ENCODE peak calls at places on chromosomes 1 and 21, in ten cellular contexts. One of them, this sample, is unnamed.
A peak's percentile ranks its signal among the peaks of the same experiment; 100 is the strongest.

GRCh38 chr1:172342584-172343245 is 77.8 kb upstream of the C1orf105 start:
- DNase-seq in SK-N-MC: no peak
- DNase-seq in SK-N-SH: no peak
- DNase-seq in HepG2: no peak
- DNase-seq in endothelial cell of umbilical vein: peak; percentile 68
- DNase-seq in stomach: no peak
- DNase-seq in breast epithelium: no peak
- DNase-seq in Panc1: no peak
- DNase-seq in prostate gland: no peak
- DNase-seq in spleen: no peak
- DNase-seq in this sample: no peak

GRCh38 chr1:183783896-183784637 is 20.9 kb upstream of the RGL1 start:
- DNase-seq in SK-N-SH: no peak
- DNase-seq in prostate gland: peak; percentile 60
- DNase-seq in SK-N-MC: no peak
- DNase-seq in Panc1: no peak
- DNase-seq in stomach: peak; percentile 65
- DNase-seq in HepG2: no peak
- DNase-seq in spleen: no peak
- DNase-seq in endothelial cell of umbilical vein: peak; percentile 90
- DNase-seq in breast epithelium: no peak
- DNase-seq in this sample: peak; percentile 14

GRCh38 chr1:165631403-165632151 is 543 bp downstream of the MGST3 start:
- DNase-seq in stomach: peak; percentile 58
- DNase-seq in prostate gland: peak; percentile 53
- DNase-seq in breast epithelium: peak; percentile 56
- DNase-seq in HepG2: no peak
- DNase-seq in endothelial cell of umbilical vein: peak; percentile 78
- DNase-seq in Panc1: no peak
- DNase-seq in SK-N-MC: no peak
- DNase-seq in SK-N-SH: peak; percentile 59
- DNase-seq in spleen: peak; percentile 91
- DNase-seq in this sample: peak; percentile 69

GRCh38 chr1:117628343-117628742 is 22.5 kb downstream of the TENT5C start:
- DNase-seq in SK-N-SH: no peak
- DNase-seq in Panc1: no peak
- DNase-seq in stomach: no peak
- DNase-seq in endothelial cell of umbilical vein: no peak
- DNase-seq in HepG2: no peak
- DNase-seq in SK-N-MC: no peak
- DNase-seq in prostate gland: no peak
- DNase-seq in spleen: no peak
- DNase-seq in breast epithelium: no peak
- DNase-seq in this sample: no peak

GRCh38 chr21:40924641-40925040 is 77.7 kb upstream of the DSCAM start:
- DNase-seq in breast epithelium: no peak
- DNase-seq in endothelial cell of umbilical vein: no peak
- DNase-seq in spleen: no peak
- DNase-seq in prostate gland: no peak
- DNase-seq in HepG2: no peak
- DNase-seq in SK-N-SH: no peak
- DNase-seq in stomach: no peak
- DNase-seq in SK-N-MC: no peak
- DNase-seq in Panc1: no peak
- DNase-seq in this sample: no peak

GRCh38 chr21:28742527-28742926 is 250.2 kb downstream of the LTN1 start:
- DNase-seq in prostate gland: no peak
- DNase-seq in SK-N-MC: no peak
- DNase-seq in spleen: no peak
- DNase-seq in Panc1: no peak
- DNase-seq in SK-N-SH: peak; percentile 24
- DNase-seq in breast epithelium: no peak
- DNase-seq in endothelial cell of umbilical vein: peak; percentile 61
- DNase-seq in HepG2: no peak
- DNase-seq in stomach: no peak
- DNase-seq in this sample: no peak

GRCh38 chr1:240109920-240110685 is 18.4 kb downstream of the FMN2 start:
- DNase-seq in SK-N-SH: no peak
- DNase-seq in HepG2: no peak
- DNase-seq in Panc1: no peak
- DNase-seq in stomach: no peak
- DNase-seq in spleen: no peak
- DNase-seq in breast epithelium: no peak
- DNase-seq in SK-N-MC: no peak
- DNase-seq in prostate gland: no peak
- DNase-seq in endothelial cell of umbilical vein: no peak
- DNase-seq in this sample: no peak

GRCh38 chr1:5746611-5747427 is 245.4 kb downstream of the NPHP4 start:
- DNase-seq in SK-N-MC: no peak
- DNase-seq in Panc1: no peak
- DNase-seq in stomach: peak; percentile 15
- DNase-seq in endothelial cell of umbilical vein: no peak
- DNase-seq in breast epithelium: peak; percentile 37
- DNase-seq in prostate gland: no peak
- DNase-seq in SK-N-SH: no peak
- DNase-seq in HepG2: no peak
- DNase-seq in spleen: peak; percentile 67
- DNase-seq in this sample: no peak

GRCh38 chr1:231053493-231054162 is 13.6 kb upstream of the FAM89A start:
- DNase-seq in endothelial cell of umbilical vein: peak; percentile 75
- DNase-seq in prostate gland: peak; percentile 14
- DNase-seq in Panc1: no peak
- DNase-seq in SK-N-MC: no peak
- DNase-seq in HepG2: peak; percentile 23
- DNase-seq in breast epithelium: no peak
- DNase-seq in spleen: no peak
- DNase-seq in SK-N-SH: no peak
- DNase-seq in stomach: peak; percentile 88
- DNase-seq in this sample: peak; percentile 33

GRCh38 chr1:158496379-158496778 is 24.4 kb downstream of the OR10R2 start:
- DNase-seq in endothelial cell of umbilical vein: peak; percentile 21
- DNase-seq in prostate gland: no peak
- DNase-seq in SK-N-SH: no peak
- DNase-seq in breast epithelium: no peak
- DNase-seq in stomach: no peak
- DNase-seq in HepG2: no peak
- DNase-seq in spleen: no peak
- DNase-seq in SK-N-MC: no peak
- DNase-seq in Panc1: no peak
- DNase-seq in this sample: no peak

GRCh38 chr21:29078884-29079765 is 5.7 kb upstream of the CCT8 start:
- DNase-seq in breast epithelium: no peak
- DNase-seq in prostate gland: no peak
- DNase-seq in HepG2: no peak
- DNase-seq in Panc1: no peak
- DNase-seq in spleen: no peak
- DNase-seq in SK-N-MC: no peak
- DNase-seq in endothelial cell of umbilical vein: no peak
- DNase-seq in stomach: no peak
- DNase-seq in SK-N-SH: no peak
- DNase-seq in this sample: no peak

GRCh38 chr1:44472614-44473262 is 67.7 kb downstream of the RNF220 start:
- DNase-seq in breast epithelium: no peak
- DNase-seq in SK-N-SH: no peak
- DNase-seq in endothelial cell of umbilical vein: peak; percentile 9
- DNase-seq in SK-N-MC: no peak
- DNase-seq in stomach: no peak
- DNase-seq in spleen: no peak
- DNase-seq in Panc1: no peak
- DNase-seq in HepG2: no peak
- DNase-seq in prostate gland: peak; percentile 33
- DNase-seq in this sample: no peak

GRCh38 chr1:208025036-208025435 is 114.1 kb upstream of the CD34 start:
- DNase-seq in SK-N-MC: no peak
- DNase-seq in HepG2: no peak
- DNase-seq in breast epithelium: no peak
- DNase-seq in Panc1: no peak
- DNase-seq in spleen: no peak
- DNase-seq in endothelial cell of umbilical vein: no peak
- DNase-seq in stomach: no peak
- DNase-seq in SK-N-SH: no peak
- DNase-seq in prostate gland: no peak
- DNase-seq in this sample: no peak

GRCh38 chr21:35833991-35834390 is 226.3 kb downstream of the SETD4 start:
- DNase-seq in endothelial cell of umbilical vein: no peak
- DNase-seq in spleen: no peak
- DNase-seq in breast epithelium: no peak
- DNase-seq in HepG2: no peak
- DNase-seq in stomach: no peak
- DNase-seq in prostate gland: no peak
- DNase-seq in Panc1: no peak
- DNase-seq in SK-N-MC: no peak
- DNase-seq in SK-N-SH: no peak
- DNase-seq in this sample: no peak

GRCh38 chr1:53137729-53138128 is 4.7 kb downstream of the SLC1A7 start:
- DNase-seq in prostate gland: no peak
- DNase-seq in Panc1: no peak
- DNase-seq in HepG2: peak; percentile 41
- DNase-seq in breast epithelium: no peak
- DNase-seq in SK-N-SH: peak; percentile 20
- DNase-seq in SK-N-MC: no peak
- DNase-seq in stomach: peak; percentile 11
- DNase-seq in spleen: no peak
- DNase-seq in endothelial cell of umbilical vein: no peak
- DNase-seq in this sample: no peak

DNA sequence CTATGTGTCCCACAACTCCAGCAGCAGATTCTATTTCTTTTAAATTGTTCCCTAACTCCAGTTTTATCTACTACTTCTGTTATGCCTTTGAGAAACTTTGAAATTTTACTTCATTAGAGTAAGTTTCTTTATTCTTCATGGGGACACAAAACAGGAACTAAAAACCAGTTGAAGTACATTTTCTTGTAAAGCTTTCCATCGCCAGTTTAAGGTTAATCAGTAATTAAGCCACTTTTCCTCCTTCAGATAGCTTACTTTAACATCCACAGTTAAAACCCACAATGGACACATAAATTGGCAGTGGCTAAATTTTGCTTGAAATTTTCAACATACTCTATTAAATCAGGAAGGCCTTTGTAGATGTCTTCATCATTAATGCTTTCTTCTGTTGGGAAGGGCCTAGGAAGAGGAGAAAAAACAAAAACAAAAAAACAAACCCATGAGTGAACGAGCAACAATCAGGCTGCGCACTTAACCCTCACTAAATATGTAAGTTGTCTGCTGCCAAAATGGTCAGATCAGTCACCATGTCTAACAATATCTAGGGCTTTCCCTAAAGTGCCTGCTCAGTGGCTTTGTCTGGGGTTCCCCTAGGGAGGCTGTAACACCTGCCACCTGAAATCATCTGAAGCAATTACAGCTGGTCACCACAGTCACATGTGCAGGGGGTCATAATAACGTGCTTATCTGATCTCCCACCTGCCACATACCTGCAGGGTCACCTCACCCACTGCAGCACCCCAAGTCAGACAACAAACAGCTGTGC is 187.9 kb downstream of the VAV3 start:
- DNase-seq in endothelial cell of umbilical vein: no peak
- DNase-seq in spleen: no peak
- DNase-seq in prostate gland: no peak
- DNase-seq in SK-N-SH: no peak
- DNase-seq in HepG2: no peak
- DNase-seq in SK-N-MC: no peak
- DNase-seq in breast epithelium: no peak
- DNase-seq in stomach: no peak
- DNase-seq in Panc1: no peak
- DNase-seq in this sample: no peak
- TF ChIP-seq POLR2AphosphoS5 in endothelial cell of umbilical vein: no peak
- TF ChIP-seq POLR2AphosphoS5 in spleen: no peak
- TF ChIP-seq POLR2AphosphoS5 in prostate gland: no peak
- TF ChIP-seq POLR2AphosphoS5 in SK-N-SH: no peak
- TF ChIP-seq POLR2AphosphoS5 in HepG2: no peak
- TF ChIP-seq POLR2AphosphoS5 in SK-N-MC: no peak
- TF ChIP-seq POLR2AphosphoS5 in breast epithelium: no peak
- TF ChIP-seq POLR2AphosphoS5 in stomach: no peak
- TF ChIP-seq POLR2AphosphoS5 in Panc1: no peak
- TF ChIP-seq POLR2AphosphoS5 in this sample: no peak

GRCh38 chr1:153958961-153959260 is 499 bp upstream of the CRTC2 start:
- DNase-seq in SK-N-MC: no peak
- DNase-seq in HepG2: no peak
- DNase-seq in stomach: no peak
- DNase-seq in Panc1: no peak
- DNase-seq in prostate gland: no peak
- DNase-seq in breast epithelium: no peak
- DNase-seq in SK-N-SH: no peak
- DNase-seq in endothelial cell of umbilical vein: no peak
- DNase-seq in spleen: peak; percentile 40
- DNase-seq in this sample: peak; percentile 29
- H3K4me3 ChIP-seq in SK-N-MC: peak overlapping the region; percentile 97
- H3K4me3 ChIP-seq in HepG2: peak overlapping the region; percentile 56
- H3K4me3 ChIP-seq in stomach: peak overlapping the region; percentile 97
- H3K4me3 ChIP-seq in Panc1: peak overlapping the region; percentile 80
- H3K4me3 ChIP-seq in prostate gland: no peak overlapping the region
- H3K4me3 ChIP-seq in breast epithelium: peak overlapping the region; percentile 94
- H3K4me3 ChIP-seq in SK-N-SH: no peak overlapping the region
- H3K4me3 ChIP-seq in endothelial cell of umbilical vein: no peak overlapping the region
- H3K4me3 ChIP-seq in spleen: peak overlapping the region; percentile 90
- H3K4me3 ChIP-seq in this sample: no peak overlapping the region

DNA sequence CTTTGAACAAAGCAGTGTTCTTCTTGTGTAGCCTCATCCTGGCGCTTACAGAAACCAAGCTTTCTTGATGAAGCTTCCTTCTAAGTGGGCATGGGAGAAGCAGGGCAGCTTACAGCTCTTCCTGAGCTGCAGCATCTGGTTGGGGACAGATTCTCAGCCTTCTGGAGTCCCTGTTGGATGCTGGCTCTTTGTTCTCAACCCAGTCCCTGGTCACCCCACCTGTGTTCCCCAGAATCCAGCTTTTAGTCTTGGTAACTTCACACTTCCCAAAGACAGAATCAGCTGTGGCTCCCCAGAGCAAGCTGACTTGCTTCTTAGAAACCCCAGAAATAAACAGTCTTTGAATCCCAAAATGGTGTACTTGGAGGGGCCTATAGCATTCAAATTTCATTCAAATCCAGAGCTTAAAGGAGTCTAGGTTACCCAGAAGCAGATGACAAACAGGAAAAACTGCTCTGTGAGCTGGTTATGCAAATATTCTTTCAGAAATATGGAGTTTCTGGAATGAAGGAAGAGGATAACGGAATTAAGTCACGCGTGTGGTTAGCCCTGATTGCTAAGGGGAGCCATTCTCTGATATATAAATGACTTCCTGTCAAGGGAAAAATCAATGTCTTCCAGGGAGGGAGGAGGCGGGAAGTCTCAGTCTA is 783.4 kb upstream of the TPTE start:
- DNase-seq in Panc1: no peak
- DNase-seq in spleen: no peak
- DNase-seq in breast epithelium: no peak
- DNase-seq in stomach: no peak
- DNase-seq in prostate gland: no peak
- DNase-seq in HepG2: no peak
- DNase-seq in endothelial cell of umbilical vein: no peak
- DNase-seq in SK-N-MC: no peak
- DNase-seq in SK-N-SH: no peak
- DNase-seq in this sample: no peak
- H3K9me3 ChIP-seq in Panc1: no peaks in the 10 kb centered on the region
- H3K9me3 ChIP-seq in spleen: peaks cover 79% of the 10 kb centered on the region
- H3K9me3 ChIP-seq in breast epithelium: peaks cover 44% of the 10 kb centered on the region
- H3K9me3 ChIP-seq in stomach: peaks cover 61% of the 10 kb centered on the region
- H3K9me3 ChIP-seq in prostate gland: no peaks in the 10 kb centered on the region
- H3K9me3 ChIP-seq in HepG2: peaks cover 94% of the 10 kb centered on the region
- H3K9me3 ChIP-seq in endothelial cell of umbilical vein: peaks cover 27% of the 10 kb centered on the region
- H3K9me3 ChIP-seq in SK-N-MC: no peaks in the 10 kb centered on the region
- H3K9me3 ChIP-seq in SK-N-SH: no peaks in the 10 kb centered on the region
- H3K9me3 ChIP-seq in this sample: peaks cover 15% of the 10 kb centered on the region

GRCh38 chr1:227731241-227731677 is 3.8 kb downstream of the JMJD4 start:
- DNase-seq in prostate gland: no peak
- DNase-seq in spleen: no peak
- DNase-seq in endothelial cell of umbilical vein: no peak
- DNase-seq in SK-N-MC: no peak
- DNase-seq in SK-N-SH: no peak
- DNase-seq in breast epithelium: peak; percentile 27
- DNase-seq in Panc1: no peak
- DNase-seq in stomach: no peak
- DNase-seq in HepG2: no peak
- DNase-seq in this sample: no peak
- TF ChIP-seq POLR2AphosphoS5 in prostate gland: no peak
- TF ChIP-seq POLR2AphosphoS5 in spleen: no peak
- TF ChIP-seq POLR2AphosphoS5 in endothelial cell of umbilical vein: no peak
- TF ChIP-seq POLR2AphosphoS5 in SK-N-MC: no peak
- TF ChIP-seq POLR2AphosphoS5 in SK-N-SH: no peak
- TF ChIP-seq POLR2AphosphoS5 in breast epithelium: no peak
- TF ChIP-seq POLR2AphosphoS5 in Panc1: no peak
- TF ChIP-seq POLR2AphosphoS5 in stomach: no peak
- TF ChIP-seq POLR2AphosphoS5 in HepG2: no peak
- TF ChIP-seq POLR2AphosphoS5 in this sample: no peak